ENCODE peak calls at places on chromosomes 16 and 17, in seven cellular contexts. C is adrenal gland; Y is SK-N-SH; N is CD8-positive, alpha-beta memory T cell; D is SJCRH30; B is heart right ventricle; M is heart left ventricle. K is an unnamed sample. For H3K36me3 and H3K4me1, the result is how much of the 10 kb centered on the place peaks cover.

GRCh38 chr17:67431210-67432015 is 54.3 kb downstream of the PITPNC1 start:
- DNase-seq in N (no peak), B (no peak), Y (no peak), D (no peak), M (no peak), C (no peak), K (no peak)

GRCh38 chr17:63601439-63602371 is 1.0 kb downstream of the TACO1 start:
- DNase-seq in C (no peak), D (no peak), M (no peak), B (no peak), Y (no peak), N (no peak), K (no peak)

GRCh38 chr17:35684046-35684802 is 47.2 kb upstream of the RASL10B start:
- DNase-seq in B (no peak), N (no peak), C (no peak), D (peak), M (no peak), Y (no peak), K (no peak)

GRCh38 chr16:77584205-77584859 is 138.0 kb upstream of the NUDT7 start:
- DNase-seq in Y (peak), C (peak), M (peak), B (peak), D (no peak), N (peak), K (no peak)

GRCh38 chr17:17060930-17061329 is 18.7 kb downstream of the MPRIP start:
- DNase-seq in D (no peak), M (no peak), B (no peak), C (no peak), N (no peak), Y (no peak), K (no peak)

GRCh38 chr17:80774643-80775281 is 216.9 kb upstream of the CHMP6 start:
- DNase-seq in D (peak), B (no peak), N (peak), C (no peak), Y (no peak), M (no peak), K (no peak)

GRCh38 chr16:58306327-58306726 is 11.5 kb upstream of the PRSS54 start:
- DNase-seq in M (no peak), Y (no peak), B (no peak), C (peak), N (peak), D (peak), K (no peak)

GRCh38 chr17:32627233-32628008 is 140.6 kb downstream of the CDK5R1 start:
- DNase-seq in Y (peak), C (no peak), B (no peak), N (no peak), D (no peak), M (no peak), K (no peak)

GRCh38 chr16:65117701-65118448 is 4.0 kb downstream of the CDH11 start:
- DNase-seq in N (no peak), C (peak), M (peak), Y (peak), B (peak), D (peak), K (peak)

GRCh38 chr17:44170499-44171201 is at the start of gene ASB16:
- DNase-seq in M (peak), N (no peak), D (peak), Y (peak), C (peak), B (peak), K (peak)

GRCh38 chr16:1579214-1579613 is 32.7 kb downstream of the IFT140 start:
- DNase-seq in B (no peak), N (no peak), D (no peak), M (no peak), C (no peak), Y (no peak), K (no peak)

GRCh38 chr17:57902800-57903759 is 52.1 kb downstream of the CUEDC1 start:
- DNase-seq in Y (no peak), C (peak), B (peak), N (no peak), D (no peak), M (peak), K (peak)

GRCh38 chr17:55144518-55144917 is 120.2 kb upstream of the HLF start:
- DNase-seq in B (no peak), Y (no peak), N (no peak), M (no peak), C (no peak), D (no peak), K (no peak)

GRCh38 chr16:76970745-76971099 is 220.3 kb upstream of the MON1B start:
- DNase-seq in C (no peak), B (no peak), Y (no peak), M (no peak), N (no peak), D (no peak), K (no peak)

GRCh38 chr17:77213778-77214132 is 73.0 kb downstream of the SEC14L1 start:
- DNase-seq in Y (peak), D (no peak), B (no peak), N (no peak), C (no peak), M (no peak), K (no peak)
- H3K36me3 ChIP-seq in Y (half or more), D (half or more), B (half or more), N (under half), C (under half), M (half or more), K (half or more)

GRCh38 chr17:46143827-46144236 is 49.4 kb downstream of the KANSL1 start:
- DNase-seq in N (no peak), C (no peak), M (no peak), Y (no peak), D (no peak), B (no peak), K (no peak)

GRCh38 chr17:46144246-46144645 is 49.0 kb downstream of the KANSL1 start:
- DNase-seq in M (no peak), D (no peak), Y (no peak), N (no peak), C (no peak), B (no peak), K (no peak)

GRCh38 chr17:46139365-46140210 is 53.6 kb downstream of the KANSL1 start:
- DNase-seq in Y (no peak), D (no peak), B (no peak), M (no peak), N (no peak), C (no peak), K (no peak)

GRCh38 chr17:46140645-46141197 is 52.5 kb downstream of the KANSL1 start:
- DNase-seq in Y (no peak), M (no peak), N (no peak), D (no peak), B (no peak), C (no peak), K (no peak)

GRCh38 chr17:46141645-46142044 is 51.6 kb downstream of the KANSL1 start:
- DNase-seq in M (no peak), Y (no peak), C (no peak), B (no peak), N (no peak), D (no peak), K (no peak)
- H3K4me1 ChIP-seq in M (half or more), Y (under half), C (under half), B (half or more), N (half or more), D (under half), K (half or more)

DNA sequence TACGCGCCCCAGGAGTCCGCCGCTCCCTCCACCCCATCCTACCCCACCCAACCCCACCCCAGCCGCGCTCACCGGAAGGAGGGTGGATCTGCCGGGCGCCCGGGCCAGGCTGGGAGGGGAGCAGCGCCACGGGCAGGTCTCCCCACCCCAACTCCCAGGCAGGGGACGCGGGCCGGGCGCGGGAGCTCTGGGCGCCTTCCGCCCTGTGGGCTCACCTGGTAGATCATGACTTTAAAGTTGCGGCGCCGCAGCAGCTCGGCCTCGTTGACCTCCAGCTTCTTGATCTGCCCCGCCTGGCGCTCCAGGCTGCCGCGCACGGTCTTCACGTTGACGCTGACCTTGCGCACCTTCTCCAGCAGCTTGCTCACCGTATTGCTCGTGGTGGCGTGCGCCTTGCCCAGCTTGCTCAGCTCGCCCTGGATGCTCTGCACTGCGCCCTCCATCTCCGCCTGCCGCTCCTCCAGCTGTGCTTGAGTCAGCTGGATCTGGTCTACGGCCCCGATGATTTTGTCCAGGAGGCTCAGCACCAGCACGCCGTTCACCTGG is 571 bp downstream of the CAVIN1 start:
- DNase-seq in B (no peak), D (peak), N (no peak), Y (peak), M (peak), C (peak), K (no peak)
- H3K27ac ChIP-seq in B (peak), D (peak), N (peak), Y (peak), M (peak), C (peak), K (peak)

GRCh38 chr16:69119536-69119935 is 12.9 kb downstream of the CHTF8 start:
- DNase-seq in Y (no peak), C (no peak), B (no peak), M (no peak), D (no peak), N (no peak), K (no peak)
- H3K36me3 ChIP-seq in Y (half or more), C (under half), B (half or more), M (half or more), D (under half), N (under half), K (under half)

GRCh38 chr16:50576403-50577113 is 28.4 kb downstream of the NKD1 start:
- DNase-seq in D (no peak), B (no peak), C (no peak), N (no peak), Y (no peak), M (no peak), K (no peak)
- H3K4me1 ChIP-seq in D (under half), B (under half), C (under half), N (under half), Y (under half), M (under half), K (under half)

GRCh38 chr17:40130352-40131042 is 8.7 kb downstream of the MSL1 start:
- DNase-seq in B (peak), C (no peak), D (no peak), M (peak), Y (no peak), N (no peak), K (no peak)
- H3K27ac ChIP-seq in B (peak), C (no peak), D (no peak), M (no peak), Y (no peak), N (no peak), K (no peak)

GRCh38 chr16:70496513-70496912 is 26.8 kb downstream of the COG4 start:
- DNase-seq in N (no peak), D (no peak), M (no peak), B (no peak), C (no peak), Y (no peak), K (no peak)
- H3K36me3 ChIP-seq in N (under half), D (under half), M (half or more), B (half or more), C (under half), Y (half or more), K (half or more)

GRCh38 chr17:49021768-49022103 is 24.6 kb downstream of the IGF2BP1 start:
- DNase-seq in M (no peak), N (no peak), B (no peak), C (no peak), Y (no peak), D (no peak), K (no peak)
- H3K4me1 ChIP-seq in M (under half), N (under half), B (under half), C (under half), Y (under half), D (under half), K (under half)